ENCODE peak calls at places on chromosomes 7 and 10, in six cellular contexts. C, E, Z, W, F and T are unnamed samples. For H3K79me2, the result is how much of the 10 kb centered on the place peaks cover.

GRCh38 chr7:26060713-26061339 is 91.2 kb upstream of the NFE2L3 start:
- DNase-seq in C (no peak), E (no peak), Z (no peak), W (no peak), F (no peak), T (no peak)

GRCh38 chr10:32379314-32379949 is 32.5 kb upstream of the EPC1 start:
- DNase-seq in C (peak), E (peak), Z (no peak), W (peak), F (no peak), T (peak)

GRCh38 chr7:123492485-123492884 is 41.9 kb downstream of the IQUB start:
- DNase-seq in C (no peak), E (no peak), Z (no peak), W (peak), F (no peak), T (no peak)

GRCh38 chr10:104046651-104047050 is 39.0 kb downstream of the COL17A1 start:
- DNase-seq in C (no peak), E (no peak), Z (no peak), W (no peak), F (no peak), T (no peak)

GRCh38 chr7:4694653-4695335 is 12.7 kb downstream of the FOXK1 start:
- DNase-seq in C (no peak), E (no peak), Z (no peak), W (no peak), F (no peak), T (no peak)

GRCh38 chr10:97633921-97634320 is 621 bp upstream of the MORN4 start:
- DNase-seq in C (peak), E (peak), Z (no peak), W (no peak), F (no peak), T (no peak)

GRCh38 chr7:128236924-128237586 is 4.0 kb upstream of the LEP start:
- DNase-seq in C (peak), E (no peak), Z (peak), W (no peak), F (no peak), T (no peak)

GRCh38 chr10:15037691-15038090 is 6.1 kb upstream of the OLAH start:
- DNase-seq in C (no peak), E (no peak), Z (no peak), W (no peak), F (no peak), T (no peak)

GRCh38 chr7:93374345-93374940 is 142.3 kb downstream of the VPS50 start:
- DNase-seq in C (peak), E (peak), Z (no peak), W (peak), F (no peak), T (peak)

GRCh38 chr10:89235073-89235798 is 16.3 kb downstream of the LIPA start:
- DNase-seq in C (no peak), E (no peak), Z (no peak), W (no peak), F (no peak), T (no peak)

GRCh38 chr7:43590862-43591550 is 8.1 kb downstream of the STK17A start:
- DNase-seq in C (no peak), E (no peak), Z (peak), W (no peak), F (no peak), T (no peak)

GRCh38 chr10:119896061-119896655 is 3.6 kb downstream of the SEC23IP start:
- DNase-seq in C (peak), E (no peak), Z (no peak), W (no peak), F (no peak), T (no peak)

GRCh38 chr10:35559416-35559815 is 45.7 kb upstream of the GJD4 start:
- DNase-seq in C (no peak), E (no peak), Z (no peak), W (no peak), F (no peak), T (no peak)

GRCh38 chr10:28375399-28376354 is 72.8 kb upstream of the MPP7 start:
- DNase-seq in C (no peak), E (peak), Z (no peak), W (no peak), F (no peak), T (no peak)

GRCh38 chr10:75395171-75395954 is 6.2 kb downstream of the ZNF503 start:
- DNase-seq in C (no peak), E (no peak), Z (no peak), W (peak), F (peak), T (peak)

GRCh38 chr10:97796651-97797050 is 24.9 kb upstream of the SFRP5 start:
- DNase-seq in C (no peak), E (no peak), Z (no peak), W (no peak), F (no peak), T (no peak)

GRCh38 chr7:102912742-102913141 is at the start of gene LRRC17:
- DNase-seq in C (no peak), E (no peak), Z (no peak), W (no peak), F (no peak), T (no peak)

GRCh38 chr7:157009778-157010587 is 480 bp downstream of the MNX1 start:
- DNase-seq in C (no peak), E (no peak), Z (no peak), W (peak), F (no peak), T (peak)

GRCh38 chr10:130989670-130990247 is 321.8 kb downstream of the TCERG1L start:
- DNase-seq in C (no peak), E (no peak), Z (no peak), W (no peak), F (no peak), T (peak)

GRCh38 chr10:11017575-11018425 is at the start of gene CELF2:
- DNase-seq in C (no peak), E (no peak), Z (no peak), W (peak), F (peak), T (peak)

GRCh38 chr10:15426558-15426957 is 55.5 kb upstream of the FAM171A1 start:
- DNase-seq in C (no peak), E (no peak), Z (no peak), W (no peak), F (no peak), T (no peak)

GRCh38 chr7:41708621-41709358 is 5.9 kb upstream of the INHBA start:
- DNase-seq in C (no peak), E (no peak), Z (no peak), W (no peak), F (no peak), T (no peak)

GRCh38 chr10:116769791-116770190 is 27.4 kb upstream of the HSPA12A start:
- DNase-seq in C (peak), E (no peak), Z (no peak), W (no peak), F (no peak), T (no peak)

GRCh38 chr10:125700355-125700911 is 17.5 kb upstream of the TEX36 start:
- DNase-seq in C (no peak), E (no peak), Z (no peak), W (no peak), F (no peak), T (no peak)

GRCh38 chr10:132101529-132101928 is 35.8 kb downstream of the JAKMIP3 start:
- DNase-seq in C (no peak), E (no peak), Z (no peak), W (peak), F (peak), T (peak)
- TF ChIP-seq YY1 in C (no peak), E (no peak), Z (no peak), W (no peak), F (no peak), T (no peak)

DNA sequence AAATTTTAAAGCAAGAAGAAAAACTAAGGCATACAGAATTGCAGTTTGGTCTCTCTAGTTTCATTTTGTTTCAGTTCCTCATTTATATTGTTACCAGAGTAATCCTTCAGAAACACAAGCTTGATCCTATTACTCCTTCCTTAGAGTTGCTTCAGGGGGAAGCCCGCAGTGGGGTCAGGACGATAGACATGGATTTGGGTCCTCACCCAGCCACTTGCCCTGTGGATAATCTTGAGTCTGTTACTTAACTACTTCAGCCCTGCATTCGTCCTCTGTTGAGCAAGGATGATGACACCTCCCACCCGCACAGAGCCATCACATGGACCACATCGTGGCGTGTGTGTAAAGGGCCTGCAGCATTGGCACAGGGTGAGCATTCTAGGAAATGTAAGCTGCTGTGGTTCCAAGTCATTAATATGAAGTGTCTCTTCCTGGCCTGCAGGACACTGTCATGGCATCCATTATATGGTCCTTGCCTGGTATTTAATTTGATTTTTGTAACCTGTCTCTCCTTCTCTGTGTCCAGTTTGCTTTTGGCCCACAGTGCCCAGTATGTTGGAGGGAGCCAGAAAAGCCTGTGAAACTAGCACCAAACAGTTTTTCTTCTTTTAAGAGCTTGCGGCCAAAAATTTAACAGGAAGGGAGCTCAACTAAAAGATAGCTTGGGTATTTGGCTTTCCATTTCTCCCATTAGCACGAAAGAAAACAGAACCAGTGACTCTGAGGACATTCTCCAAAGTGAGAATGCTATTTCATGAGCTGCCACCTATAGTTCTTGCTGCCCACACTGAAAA is 111.3 kb downstream of the EEPD1 start:
- DNase-seq in C (no peak), E (no peak), Z (no peak), W (no peak), F (no peak), T (peak)
- H3K79me2 ChIP-seq in C (under half), E (under half), Z (under half), W (under half), F (under half), T (under half)

GRCh38 chr10:99981581-99982199 is 28.1 kb downstream of the DNMBP start:
- DNase-seq in C (no peak), E (no peak), Z (no peak), W (no peak), F (no peak), T (no peak)

GRCh38 chr10:99984635-99985034 is 25.1 kb downstream of the DNMBP start:
- DNase-seq in C (no peak), E (no peak), Z (no peak), W (no peak), F (no peak), T (no peak)

GRCh38 chr10:99983280-99983988 is 26.3 kb downstream of the DNMBP start:
- DNase-seq in C (peak), E (no peak), Z (peak), W (peak), F (no peak), T (peak)

GRCh38 chr10:99982728-99983127 is 27.0 kb downstream of the DNMBP start:
- DNase-seq in C (no peak), E (no peak), Z (no peak), W (no peak), F (no peak), T (no peak)

GRCh38 chr10:99984201-99984600 is 25.5 kb downstream of the DNMBP start:
- DNase-seq in C (no peak), E (no peak), Z (peak), W (no peak), F (no peak), T (no peak)
- TF ChIP-seq YY1 in C (no peak), E (no peak), Z (no peak), W (no peak), F (no peak), T (no peak)

GRCh38 chr10:71965623-71966022 is 1.4 kb downstream of the CHST3 start:
- DNase-seq in C (no peak), E (no peak), Z (no peak), W (no peak), F (no peak), T (peak)
- H3K79me2 ChIP-seq in C (half or more), E (half or more), Z (under half), W (under half), F (under half), T (half or more)

DNA sequence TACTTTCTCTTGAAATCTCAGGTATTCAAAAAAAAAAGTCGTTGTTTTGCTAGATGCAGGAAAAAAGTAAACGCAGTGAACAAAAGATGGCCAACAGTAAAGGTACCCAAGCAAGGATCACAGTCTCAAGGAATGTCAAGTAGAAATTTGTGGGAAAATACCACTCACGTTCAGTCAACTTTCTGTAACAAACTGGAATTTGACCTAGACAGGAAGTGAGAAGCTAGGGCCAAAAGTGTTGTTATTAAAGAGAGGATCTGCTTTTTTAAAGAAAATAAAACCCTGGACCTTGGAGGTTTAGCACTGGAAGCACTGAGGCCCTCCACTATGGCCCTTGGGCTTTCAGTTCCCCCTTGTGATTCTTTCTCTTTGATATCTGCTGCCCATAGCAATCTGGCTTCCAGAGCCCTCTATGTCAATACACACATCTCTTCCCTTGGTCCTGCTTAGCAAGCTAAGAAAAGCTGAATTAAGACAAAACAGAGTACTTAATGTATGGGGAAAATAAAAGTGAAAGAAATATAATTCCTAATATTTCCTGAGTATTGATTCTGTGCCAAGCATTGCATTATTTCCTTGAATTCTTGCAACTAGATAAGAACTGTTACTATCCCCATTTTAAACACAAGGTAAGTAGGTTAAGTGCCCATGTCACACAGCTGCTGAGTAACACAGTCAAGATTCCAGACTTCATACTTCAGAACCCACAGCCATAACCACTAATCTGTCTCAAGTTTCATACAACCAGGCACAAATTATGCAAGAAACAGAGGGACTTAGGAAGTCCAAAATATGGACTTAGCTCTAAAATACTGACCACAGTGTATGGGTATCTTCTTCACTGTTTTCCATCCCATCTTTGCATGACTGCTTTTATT is 2.6 kb upstream of the ZNF438 start:
- DNase-seq in C (no peak), E (no peak), Z (no peak), W (no peak), F (no peak), T (no peak)
- TF ChIP-seq YY1 in C (no peak), E (no peak), Z (no peak), W (no peak), F (no peak), T (no peak)

GRCh38 chr10:61939575-61940301 is 38.2 kb downstream of the ARID5B start:
- DNase-seq in C (no peak), E (no peak), Z (no peak), W (no peak), F (no peak), T (no peak)
- H3K79me2 ChIP-seq in C (under half), E (under half), Z (half or more), W (under half), F (under half), T (half or more)

GRCh38 chr7:25025218-25025671 is 45.3 kb upstream of the OSBPL3 start:
- DNase-seq in C (peak), E (no peak), Z (no peak), W (no peak), F (no peak), T (no peak)
- TF ChIP-seq YY1 in C (no peak), E (no peak), Z (no peak), W (no peak), F (no peak), T (no peak)

GRCh38 chr10:100282907-100283306 is 3.6 kb downstream of the BLOC1S2 start:
- DNase-seq in C (no peak), E (no peak), Z (no peak), W (no peak), F (no peak), T (no peak)
- H3K79me2 ChIP-seq in C (under half), E (half or more), Z (under half), W (under half), F (under half), T (half or more)